ENCODE peak calls at places on chromosomes 7 and 10, in nine cellular contexts. S is DND-41; W is ascending aorta; R is left ventricle myocardium inferior; G is AG04450; J is CD8-positive, alpha-beta T cell; B is A549; O is psoas muscle; K is fibroblast of lung. C is an unnamed sample.

GRCh38 chr10:69087600-69088470 is at the start of gene SRGN:
- DNase-seq in S (peak; percentile 45), W (peak; percentile 95), R (peak; percentile 51), G (peak; percentile 33), J (peak; percentile 76), B (peak; percentile 46), O (peak; percentile 58), K (peak; percentile 67), C (no peak)

GRCh38 chr7:85508642-85509429 is 322.0 kb upstream of the SEMA3D start:
- DNase-seq in S (no peak), W (no peak), R (no peak), G (peak; percentile 81), J (no peak), B (no peak), O (no peak), K (peak; percentile 96), C (no peak)

GRCh38 chr7:137990251-137990901 is 11.5 kb downstream of the CREB3L2 start:
- DNase-seq in S (no peak), W (no peak), R (no peak), G (peak; percentile 86), J (no peak), B (no peak), O (no peak), K (peak; percentile 98), C (peak; percentile 64)

GRCh38 chr10:12357525-12358151 is 8.3 kb downstream of the CAMK1D start:
- DNase-seq in S (no peak), W (no peak), R (no peak), G (no peak), J (no peak), B (no peak), O (no peak), K (no peak), C (no peak)

GRCh38 chr10:27512548-27512947 is 8.4 kb downstream of the RAB18 start:
- DNase-seq in S (no peak), W (no peak), R (no peak), G (no peak), J (no peak), B (no peak), O (no peak), K (peak; percentile 3), C (no peak)

GRCh38 chr7:36653671-36654355 is 70.5 kb downstream of the AOAH start:
- DNase-seq in S (peak; percentile 30), W (no peak), R (no peak), G (no peak), J (no peak), B (no peak), O (no peak), K (no peak), C (no peak)

GRCh38 chr7:106730021-106730420 is 69.1 kb upstream of the CCDC71L start:
- DNase-seq in S (no peak), W (no peak), R (no peak), G (no peak), J (no peak), B (no peak), O (no peak), K (peak; percentile 12), C (no peak)

GRCh38 chr7:146575903-146576302 is 459.3 kb downstream of the CNTNAP2 start:
- DNase-seq in S (no peak), W (no peak), R (no peak), G (no peak), J (no peak), B (no peak), O (no peak), K (no peak), C (no peak)

GRCh38 chr7:16933296-16934248 is 51.8 kb upstream of the AGR3 start:
- DNase-seq in S (peak; percentile 82), W (peak; percentile 67), R (no peak), G (no peak), J (no peak), B (no peak), O (no peak), K (peak; percentile 72), C (no peak)

GRCh38 chr10:49596493-49596809 is 13.7 kb upstream of the SLC18A3 start:
- DNase-seq in S (no peak), W (peak; percentile 33), R (no peak), G (no peak), J (peak; percentile 36), B (no peak), O (no peak), K (no peak), C (no peak)

GRCh38 chr7:140977351-140978140 is 37.2 kb downstream of the MRPS33 start:
- DNase-seq in S (no peak), W (no peak), R (no peak), G (no peak), J (no peak), B (no peak), O (no peak), K (no peak), C (no peak)

GRCh38 chr7:45082031-45082830 is 6.5 kb downstream of the NACAD start:
- DNase-seq in S (no peak), W (peak; percentile 61), R (no peak), G (no peak), J (no peak), B (no peak), O (peak; percentile 50), K (peak; percentile 17), C (no peak)

GRCh38 chr10:17647316-17647715 is 3.4 kb downstream of the STAM start:
- DNase-seq in S (no peak), W (no peak), R (no peak), G (no peak), J (no peak), B (no peak), O (no peak), K (peak; percentile 35), C (no peak)

GRCh38 chr10:98371421-98371820 is 43.6 kb downstream of the PYROXD2 start:
- DNase-seq in S (no peak), W (no peak), R (no peak), G (no peak), J (no peak), B (no peak), O (no peak), K (no peak), C (no peak)

GRCh38 chr7:50333266-50333665 is 28.8 kb downstream of the IKZF1 start:
- DNase-seq in S (peak; percentile 85), W (no peak), R (no peak), G (no peak), J (no peak), B (no peak), O (no peak), K (no peak), C (no peak)

GRCh38 chr7:50330701-50331100 is 26.2 kb downstream of the IKZF1 start:
- DNase-seq in S (no peak), W (no peak), R (no peak), G (no peak), J (no peak), B (no peak), O (no peak), K (no peak), C (no peak)

GRCh38 chr7:50334341-50334994 is 30.0 kb downstream of the IKZF1 start:
- DNase-seq in S (no peak), W (no peak), R (no peak), G (no peak), J (no peak), B (no peak), O (no peak), K (no peak), C (no peak)

GRCh38 chr7:50331564-50332208 is 27.2 kb downstream of the IKZF1 start:
- DNase-seq in S (peak; percentile 61), W (no peak), R (no peak), G (no peak), J (no peak), B (no peak), O (no peak), K (no peak), C (no peak)

DNA sequence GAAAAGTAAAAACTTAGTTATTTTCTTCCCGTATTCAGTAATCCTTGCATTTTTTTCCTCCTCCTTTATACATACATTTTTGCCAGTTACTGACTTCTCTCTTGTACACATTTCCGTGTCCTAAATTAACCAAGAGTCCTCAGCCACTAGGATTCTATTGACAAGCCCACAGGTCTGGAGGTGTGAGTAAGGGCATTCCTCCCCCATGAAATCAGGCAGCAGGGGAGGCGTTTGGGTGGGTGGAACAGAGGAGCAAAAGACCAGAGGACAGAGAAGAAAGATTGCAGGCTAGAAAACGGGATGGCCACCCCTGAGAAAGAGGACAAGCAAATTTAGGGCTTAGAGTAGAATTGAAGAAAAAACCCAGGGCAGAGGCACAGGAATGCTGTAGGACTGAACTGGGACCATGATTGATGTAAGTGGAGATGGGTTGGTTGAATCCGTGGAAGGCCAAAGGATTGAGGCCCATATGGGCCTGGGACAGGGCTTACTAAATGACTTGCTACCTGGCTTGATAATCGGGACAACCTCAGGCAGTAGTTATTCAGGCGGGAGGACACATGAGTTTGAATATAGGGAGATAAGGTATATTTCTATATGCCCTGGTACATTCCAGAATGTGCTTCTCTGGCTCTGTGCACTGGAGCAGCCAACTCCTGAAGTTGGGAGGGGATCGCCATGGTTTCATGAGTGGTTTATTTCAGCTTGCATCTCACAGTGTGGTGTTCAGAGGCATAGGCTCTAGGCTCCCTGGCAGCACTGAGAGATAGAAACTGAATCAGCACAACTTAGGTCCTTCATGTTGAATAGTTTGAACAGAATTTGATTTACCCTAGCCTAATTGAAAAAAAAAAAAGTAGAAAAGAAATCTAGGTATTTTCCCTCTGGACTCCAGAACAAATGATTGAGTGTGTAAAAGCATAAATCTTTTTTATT is 28.0 kb downstream of the IKZF1 start:
- DNase-seq in S (no peak), W (no peak), R (no peak), G (no peak), J (no peak), B (no peak), O (no peak), K (no peak), C (no peak)
- H3K27ac ChIP-seq in S (peak overlapping the region; percentile 98), W (no peak overlapping the region), R (no peak overlapping the region), G (no peak overlapping the region), J (peak overlapping the region; percentile 22), B (no peak overlapping the region), O (no peak overlapping the region), K (no peak overlapping the region), C (no peak overlapping the region)

DNA sequence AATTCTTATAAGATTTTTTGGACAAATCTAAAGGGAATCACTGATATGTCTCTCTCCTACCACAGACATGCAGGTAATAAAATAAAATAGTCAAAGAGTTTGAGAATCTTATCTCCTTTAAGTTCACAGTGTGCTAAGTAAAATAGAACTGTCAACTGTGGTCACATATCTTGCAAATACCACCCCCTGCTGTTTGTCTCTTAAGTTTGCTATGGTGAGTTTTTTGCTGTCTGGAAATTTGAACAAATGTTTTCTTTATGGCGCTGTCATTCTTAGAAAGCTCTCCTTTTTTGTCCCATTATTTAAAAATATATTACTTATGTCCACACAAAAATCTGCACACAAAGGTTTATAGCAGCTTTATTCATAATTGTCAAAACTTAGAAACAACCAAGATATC is 19.6 kb downstream of the GIMAP5 start:
- DNase-seq in S (peak; percentile 58), W (no peak), R (no peak), G (no peak), J (no peak), B (no peak), O (no peak), K (no peak), C (no peak)
- TF ChIP-seq CTCF in S (peak; percentile 84), W (peak; percentile 12), R (peak; percentile 73), G (no peak), J (peak; percentile 74), B (peak; percentile 19), O (peak; percentile 17), K (peak; percentile 9), C (no peak)

GRCh38 chr7:123723913-123724312 is 24.9 kb downstream of the WASL start:
- DNase-seq in S (no peak), W (no peak), R (no peak), G (no peak), J (no peak), B (no peak), O (no peak), K (no peak), C (no peak)
- H3K27ac ChIP-seq in S (peak overlapping the region; percentile 89), W (no peak overlapping the region), R (no peak overlapping the region), G (no peak overlapping the region), J (no peak overlapping the region), B (no peak overlapping the region), O (no peak overlapping the region), K (no peak overlapping the region), C (no peak overlapping the region)

GRCh38 chr10:101301111-101301731 is 52.7 kb upstream of the BTRC start:
- DNase-seq in S (peak; percentile 47), W (no peak), R (no peak), G (peak; percentile 13), J (no peak), B (peak; percentile 60), O (peak; percentile 79), K (no peak), C (peak; percentile 74)
- TF ChIP-seq CTCF in S (peak; percentile 66), W (no peak), R (peak; percentile 68), G (peak; percentile 60), J (peak; percentile 26), B (peak; percentile 63), O (peak; percentile 70), K (no peak), C (no peak)